ENCODE peak calls at places on chromosomes 11 and 22, in eight cellular contexts. U is AG04450, O is A549, S is prostate gland, Q is mucosa of descending colon, Y is NB4, P is cardiac fibroblast, C is GM12865. L is an unnamed sample.

GRCh38 chr11:77467993-77468392 is 5.9 kb downstream of the PAK1 start:
- DNase-seq in U (no peak), O (no peak), S (no peak), Q (no peak), Y (no peak), P (peak), C (no peak), L (no peak)

GRCh38 chr11:89442801-89443200 is 48.4 kb downstream of the NOX4 start:
- DNase-seq in U (no peak), O (no peak), S (no peak), Q (no peak), Y (no peak), P (no peak), C (no peak), L (no peak)

GRCh38 chr11:44530413-44531115 is 34.9 kb upstream of the CD82 start:
- DNase-seq in U (no peak), O (no peak), S (no peak), Q (no peak), Y (no peak), P (peak), C (no peak), L (no peak)

GRCh38 chr22:27998511-27999410 is 79.7 kb upstream of the PITPNB start:
- DNase-seq in U (no peak), O (no peak), S (no peak), Q (no peak), Y (no peak), P (no peak), C (no peak), L (no peak)

GRCh38 chr11:86802601-86803051 is 2.3 kb downstream of the PRSS23 start:
- DNase-seq in U (no peak), O (peak), S (peak), Q (no peak), Y (peak), P (peak), C (peak), L (no peak)

GRCh38 chr22:31972180-31972579 is 27.8 kb downstream of the YWHAH start:
- DNase-seq in U (no peak), O (no peak), S (no peak), Q (peak), Y (no peak), P (no peak), C (no peak), L (no peak)

GRCh38 chr11:42901084-42901483 is 410.7 kb upstream of the API5 start:
- DNase-seq in U (no peak), O (no peak), S (no peak), Q (no peak), Y (no peak), P (no peak), C (no peak), L (no peak)

GRCh38 chr11:67030976-67031375 is 8.0 kb downstream of the SYT12 start:
- DNase-seq in U (no peak), O (no peak), S (no peak), Q (no peak), Y (peak), P (no peak), C (no peak), L (no peak)

GRCh38 chr11:88175004-88175706 is at the start of gene RAB38:
- DNase-seq in U (no peak), O (no peak), S (peak), Q (peak), Y (peak), P (peak), C (peak), L (no peak)

GRCh38 chr22:37745548-37746365 is 48.9 kb downstream of the TRIOBP start:
- DNase-seq in U (peak), O (peak), S (peak), Q (peak), Y (peak), P (peak), C (peak), L (no peak)

GRCh38 chr11:111162306-111162705 is 83.2 kb upstream of the POU2AF2 start:
- DNase-seq in U (peak), O (no peak), S (no peak), Q (no peak), Y (no peak), P (peak), C (no peak), L (no peak)

GRCh38 chr11:64712430-64713030 is 10.5 kb downstream of the NRXN2 start:
- DNase-seq in U (no peak), O (no peak), S (no peak), Q (no peak), Y (no peak), P (no peak), C (no peak), L (no peak)

GRCh38 chr11:130223291-130223971 is 63.8 kb downstream of the ST14 start:
- DNase-seq in U (no peak), O (no peak), S (no peak), Q (no peak), Y (no peak), P (peak), C (no peak), L (no peak)

GRCh38 chr22:32499666-32500065 is 25.1 kb downstream of the FBXO7 start:
- DNase-seq in U (no peak), O (no peak), S (no peak), Q (no peak), Y (no peak), P (no peak), C (no peak), L (no peak)

GRCh38 chr11:2891291-2891690 is 5.7 kb upstream of the CDKN1C start:
- DNase-seq in U (no peak), O (no peak), S (no peak), Q (peak), Y (peak), P (no peak), C (no peak), L (no peak)

GRCh38 chr11:105935791-105936190 is 86.2 kb downstream of the MSANTD4 start:
- DNase-seq in U (no peak), O (no peak), S (peak), Q (no peak), Y (no peak), P (peak), C (no peak), L (peak)

GRCh38 chr11:11814614-11815452 is 26.9 kb upstream of the USP47 start:
- DNase-seq in U (no peak), O (no peak), S (no peak), Q (no peak), Y (no peak), P (no peak), C (no peak), L (no peak)

GRCh38 chr11:126607776-126608625 is 252.5 kb downstream of the ST3GAL4 start:
- DNase-seq in U (no peak), O (no peak), S (no peak), Q (no peak), Y (no peak), P (no peak), C (no peak), L (no peak)

GRCh38 chr11:64419818-64420485 is 61.0 kb downstream of the RPS6KA4 start:
- DNase-seq in U (no peak), O (no peak), S (no peak), Q (no peak), Y (peak), P (peak), C (no peak), L (no peak)

GRCh38 chr22:39243443-39244072 is 1.2 kb downstream of the PDGFB start:
- DNase-seq in U (no peak), O (peak), S (peak), Q (no peak), Y (no peak), P (no peak), C (no peak), L (no peak)

GRCh38 chr11:47750725-47751124 is 16.4 kb downstream of the FNBP4 start:
- DNase-seq in U (no peak), O (no peak), S (no peak), Q (no peak), Y (no peak), P (no peak), C (no peak), L (no peak)

GRCh38 chr22:23256138-23256932 is 76.0 kb downstream of the BCR start:
- DNase-seq in U (no peak), O (no peak), S (no peak), Q (no peak), Y (no peak), P (no peak), C (no peak), L (no peak)

GRCh38 chr11:34351687-34352469 is 5.9 kb downstream of the ABTB2 start:
- DNase-seq in U (no peak), O (no peak), S (no peak), Q (no peak), Y (no peak), P (no peak), C (peak), L (no peak)

GRCh38 chr11:114399490-114399889 is 821 bp downstream of the C11orf71 start:
- DNase-seq in U (no peak), O (no peak), S (no peak), Q (no peak), Y (no peak), P (no peak), C (peak), L (no peak)

GRCh38 chr11:9095421-9095820 is 4.0 kb upstream of the SCUBE2 start:
- DNase-seq in U (no peak), O (no peak), S (no peak), Q (no peak), Y (peak), P (no peak), C (peak), L (no peak)

GRCh38 chr11:9039194-9039593 is 35.4 kb upstream of the NRIP3 start:
- DNase-seq in U (no peak), O (no peak), S (no peak), Q (no peak), Y (peak), P (peak), C (peak), L (no peak)

GRCh38 chr11:128289048-128289447 is 298.3 kb downstream of the ETS1 start:
- DNase-seq in U (no peak), O (no peak), S (no peak), Q (no peak), Y (no peak), P (no peak), C (peak), L (no peak)

GRCh38 chr11:125956371-125956770 is 10.5 kb downstream of the VSIG10L2 start:
- DNase-seq in U (no peak), O (no peak), S (no peak), Q (no peak), Y (no peak), P (peak), C (no peak), L (no peak)

GRCh38 chr22:36986242-36986821 is 32.9 kb downstream of the TST start:
- DNase-seq in U (no peak), O (no peak), S (no peak), Q (no peak), Y (peak), P (no peak), C (peak), L (no peak)

GRCh38 chr22:40709752-40710413 is 30.6 kb downstream of the MCHR1 start:
- DNase-seq in U (peak), O (no peak), S (no peak), Q (no peak), Y (peak), P (peak), C (no peak), L (no peak)

GRCh38 chr11:97973352-97973857 is 1047.3 kb upstream of the CNTN5 start:
- DNase-seq in U (no peak), O (no peak), S (no peak), Q (no peak), Y (no peak), P (no peak), C (no peak), L (no peak)

GRCh38 chr11:65855927-65856363 is 2.0 kb downstream of the CFL1 start:
- DNase-seq in U (no peak), O (no peak), S (no peak), Q (no peak), Y (no peak), P (no peak), C (peak), L (no peak)

GRCh38 chr11:65858354-65859133 is 564 bp upstream of the CFL1 start:
- DNase-seq in U (no peak), O (no peak), S (no peak), Q (no peak), Y (no peak), P (no peak), C (no peak), L (no peak)

GRCh38 chr11:65859134-65859811 is 960 bp upstream of the MUS81 start:
- DNase-seq in U (peak), O (peak), S (peak), Q (peak), Y (peak), P (peak), C (peak), L (peak)

GRCh38 chr11:65856689-65857499 is 1.1 kb downstream of the CFL1 start:
- DNase-seq in U (no peak), O (no peak), S (peak), Q (peak), Y (peak), P (peak), C (peak), L (no peak)

DNA sequence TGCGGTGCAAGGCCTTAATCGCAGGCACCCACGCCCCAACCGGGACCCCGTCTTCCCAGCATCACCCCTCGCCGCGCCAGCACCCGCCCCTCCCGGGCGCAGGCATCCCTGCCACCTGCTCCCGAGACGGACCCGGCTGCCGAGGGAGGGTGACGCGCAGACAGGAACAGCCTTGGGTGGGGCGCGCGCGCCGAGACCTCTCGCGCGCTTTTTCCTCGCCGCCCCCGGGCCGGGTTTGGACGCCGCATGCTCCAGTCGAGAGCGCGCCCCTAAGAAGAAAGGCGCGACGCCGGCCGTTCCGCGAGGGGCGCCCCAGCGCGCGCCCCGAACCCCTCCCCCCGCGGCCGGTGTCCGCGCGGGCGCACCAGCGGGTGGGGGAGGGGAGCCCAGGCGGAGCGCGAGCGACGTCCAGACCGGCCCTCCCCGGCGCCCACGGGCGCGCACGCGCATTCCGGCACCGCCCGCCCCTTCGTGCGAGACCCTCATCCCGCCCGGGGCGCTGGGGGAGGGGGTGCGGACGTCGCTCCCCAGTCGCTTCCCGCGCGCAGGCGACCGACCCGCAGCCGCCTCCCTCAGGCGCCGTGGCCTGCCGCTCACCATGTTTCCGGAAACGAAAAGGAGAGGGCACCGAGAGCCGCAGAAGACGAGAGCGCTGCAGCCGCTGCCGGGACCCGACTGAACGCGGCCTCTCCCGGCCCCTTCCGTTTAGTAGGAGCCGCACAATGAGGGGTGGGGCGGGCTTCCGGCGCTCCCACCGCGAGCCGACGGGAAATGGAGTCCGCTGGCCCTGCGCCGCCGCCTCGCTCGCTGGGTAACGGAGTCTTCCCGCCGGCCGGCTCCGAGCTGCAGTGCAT is at the start of gene CFL1:
- DNase-seq in U (peak), O (peak), S (peak), Q (peak), Y (peak), P (peak), C (peak), L (peak)
- TF ChIP-seq CTCF in U (no peak), O (no peak), S (no peak), Q (no peak), Y (no peak), P (no peak), C (no peak), L (no peak)

DNA sequence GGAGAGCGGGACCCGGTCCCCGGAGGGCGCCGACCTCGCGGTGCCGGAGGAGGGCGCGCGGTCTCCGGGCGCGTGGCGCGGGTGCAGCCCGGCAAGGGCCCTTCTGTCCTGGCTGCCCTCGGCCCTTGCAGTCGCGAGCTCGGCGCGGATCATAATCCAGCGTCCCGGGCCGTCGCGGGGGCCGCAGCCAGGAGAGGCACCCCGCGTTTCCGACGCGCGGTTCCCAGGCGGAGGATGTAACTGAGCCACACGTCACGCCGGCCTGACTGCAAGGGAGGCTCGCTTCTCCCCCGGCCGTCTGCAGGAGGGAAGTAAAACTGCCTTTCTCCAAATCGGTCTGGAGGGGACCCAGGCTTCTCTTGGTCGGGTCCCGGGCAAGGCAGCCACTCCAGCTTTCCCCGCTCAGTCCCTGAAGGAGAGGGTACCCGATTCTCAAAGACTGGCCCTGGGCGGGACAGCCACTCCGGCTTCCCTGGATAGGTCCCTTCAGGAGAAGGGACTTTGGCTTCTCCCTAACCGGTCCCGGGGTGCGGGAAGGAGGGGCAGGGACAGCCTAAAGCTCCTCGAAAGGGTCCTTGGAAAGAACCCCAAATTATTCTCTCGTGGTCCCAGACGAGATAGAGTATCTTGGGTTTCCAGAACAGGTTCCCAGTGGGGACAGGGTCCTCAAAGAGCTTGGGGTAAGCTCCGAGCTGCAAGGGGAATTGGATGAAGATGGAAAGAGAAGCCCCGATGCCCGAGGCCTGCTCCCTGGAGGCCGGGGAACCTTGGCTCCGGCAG is 836 bp downstream of the SPON1 start:
- DNase-seq in U (no peak), O (no peak), S (no peak), Q (peak), Y (no peak), P (peak), C (no peak), L (no peak)
- H3K4me3 ChIP-seq in U (peak), O (no peak), S (peak), Q (peak), Y (no peak), P (no peak), C (no peak), L (no peak)

DNA sequence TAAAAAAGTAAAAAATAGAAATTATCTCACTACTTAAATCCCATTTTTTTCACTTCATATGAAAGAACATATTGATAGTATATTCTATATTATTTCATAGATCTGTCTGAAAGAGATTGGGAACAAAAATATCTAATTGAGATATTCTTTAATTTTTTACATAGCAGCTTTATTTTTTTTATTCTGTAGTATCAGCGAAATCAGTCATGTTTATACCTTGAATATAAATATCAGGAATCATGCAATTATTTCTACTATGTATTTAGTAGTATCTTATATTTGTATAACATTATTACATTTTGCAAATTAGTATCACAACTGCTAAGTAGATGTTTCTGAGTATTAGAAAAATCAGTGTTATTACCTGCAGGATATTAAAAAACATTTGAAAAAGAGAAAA is 20.4 kb downstream of the C11orf54 start:
- DNase-seq in U (no peak), O (no peak), S (no peak), Q (no peak), Y (no peak), P (no peak), C (no peak), L (no peak)
- TF ChIP-seq CTCF in U (no peak), O (no peak), S (no peak), Q (no peak), Y (no peak), P (no peak), C (no peak), L (no peak)

DNA sequence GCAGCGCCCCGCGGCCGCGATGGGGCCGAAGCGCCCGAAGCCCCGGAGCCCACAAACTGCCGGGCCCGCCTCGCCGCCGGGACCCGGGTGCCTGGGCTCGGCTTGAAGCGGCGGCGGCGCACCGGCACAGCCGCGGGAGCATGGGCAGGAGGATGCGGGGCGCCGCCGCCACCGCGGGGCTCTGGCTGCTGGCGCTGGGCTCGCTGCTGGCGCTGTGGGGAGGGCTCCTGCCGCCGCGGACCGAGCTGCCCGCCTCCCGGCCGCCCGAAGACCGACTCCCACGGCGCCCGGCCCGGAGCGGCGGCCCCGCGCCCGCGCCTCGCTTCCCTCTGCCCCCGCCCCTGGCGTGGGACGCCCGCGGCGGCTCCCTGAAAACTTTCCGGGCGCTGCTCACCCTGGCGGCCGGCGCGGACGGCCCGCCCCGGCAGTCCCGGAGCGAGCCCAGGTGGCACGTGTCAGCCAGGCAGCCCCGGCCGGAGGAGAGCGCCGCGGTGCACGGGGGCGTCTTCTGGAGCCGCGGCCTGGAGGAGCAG is 303 bp downstream of the FJX1 start:
- DNase-seq in U (no peak), O (peak), S (no peak), Q (no peak), Y (peak), P (peak), C (peak), L (no peak)
- H3K4me3 ChIP-seq in U (peak), O (peak), S (peak), Q (no peak), Y (no peak), P (peak), C (peak), L (peak)